ENCODE peak calls at places on chromosomes 12 and 14, in ten cellular contexts. G is ovary, K is stomach, L is A549, E is HepG2, J is heart left ventricle, P is breast epithelium, C is transverse colon, F is gastrocnemius medialis, Z is uterus. Q is an unnamed sample.

GRCh38 chr12:130707571-130707891 is 8.6 kb downstream of the RIMBP2 start:
- DNase-seq in G (no peak), K (peak; percentile 13), L (no peak), E (no peak), J (no peak), P (no peak), C (no peak), F (no peak), Z (no peak), Q (no peak)

GRCh38 chr14:65847065-65847847 is 434.7 kb downstream of the FUT8 start:
- DNase-seq in G (no peak), K (no peak), L (no peak), E (no peak), J (no peak), P (no peak), C (peak; percentile 43), F (no peak), Z (no peak), Q (peak; percentile 42)

GRCh38 chr14:47675489-47676300 is at the start of gene MDGA2:
- DNase-seq in G (no peak), K (no peak), L (peak; percentile 27), E (no peak), J (no peak), P (no peak), C (no peak), F (no peak), Z (no peak), Q (no peak)

GRCh38 chr12:114799574-114800487 is 115.9 kb upstream of the TBX3 start:
- DNase-seq in G (peak; percentile 85), K (peak; percentile 92), L (peak; percentile 44), E (peak; percentile 100), J (peak; percentile 91), P (no peak), C (peak; percentile 15), F (peak; percentile 21), Z (no peak), Q (peak; percentile 99)

GRCh38 chr12:59651230-59651920 is 55.5 kb downstream of the SLC16A7 start:
- DNase-seq in G (no peak), K (no peak), L (peak; percentile 14), E (peak; percentile 9), J (no peak), P (no peak), C (no peak), F (no peak), Z (no peak), Q (peak; percentile 42)

GRCh38 chr12:131836193-131836592 is 8.0 kb downstream of the MMP17 start:
- DNase-seq in G (no peak), K (no peak), L (no peak), E (no peak), J (no peak), P (no peak), C (no peak), F (no peak), Z (no peak), Q (no peak)

GRCh38 chr12:38350342-38351181 is 34.0 kb downstream of the ALG10B start:
- DNase-seq in G (no peak), K (no peak), L (no peak), E (no peak), J (no peak), P (no peak), C (no peak), F (no peak), Z (no peak), Q (no peak)

GRCh38 chr12:78961171-78961570 is 96.6 kb downstream of the SYT1 start:
- DNase-seq in G (no peak), K (no peak), L (no peak), E (no peak), J (no peak), P (no peak), C (no peak), F (no peak), Z (no peak), Q (no peak)

GRCh38 chr12:34334538-34334937 is 312.2 kb downstream of the ALG10 start:
- DNase-seq in G (no peak), K (no peak), L (no peak), E (no peak), J (no peak), P (no peak), C (no peak), F (no peak), Z (no peak), Q (no peak)

GRCh38 chr12:34335819-34336262 is 313.5 kb downstream of the ALG10 start:
- DNase-seq in G (no peak), K (no peak), L (peak; percentile 85), E (no peak), J (no peak), P (no peak), C (no peak), F (no peak), Z (no peak), Q (no peak)

GRCh38 chr12:34333337-34333736 is 311.0 kb downstream of the ALG10 start:
- DNase-seq in G (no peak), K (no peak), L (no peak), E (no peak), J (no peak), P (no peak), C (no peak), F (no peak), Z (no peak), Q (no peak)

GRCh38 chr12:34336619-34337465 is 314.5 kb downstream of the ALG10 start:
- DNase-seq in G (no peak), K (no peak), L (peak; percentile 55), E (no peak), J (no peak), P (no peak), C (no peak), F (no peak), Z (no peak), Q (no peak)

DNA sequence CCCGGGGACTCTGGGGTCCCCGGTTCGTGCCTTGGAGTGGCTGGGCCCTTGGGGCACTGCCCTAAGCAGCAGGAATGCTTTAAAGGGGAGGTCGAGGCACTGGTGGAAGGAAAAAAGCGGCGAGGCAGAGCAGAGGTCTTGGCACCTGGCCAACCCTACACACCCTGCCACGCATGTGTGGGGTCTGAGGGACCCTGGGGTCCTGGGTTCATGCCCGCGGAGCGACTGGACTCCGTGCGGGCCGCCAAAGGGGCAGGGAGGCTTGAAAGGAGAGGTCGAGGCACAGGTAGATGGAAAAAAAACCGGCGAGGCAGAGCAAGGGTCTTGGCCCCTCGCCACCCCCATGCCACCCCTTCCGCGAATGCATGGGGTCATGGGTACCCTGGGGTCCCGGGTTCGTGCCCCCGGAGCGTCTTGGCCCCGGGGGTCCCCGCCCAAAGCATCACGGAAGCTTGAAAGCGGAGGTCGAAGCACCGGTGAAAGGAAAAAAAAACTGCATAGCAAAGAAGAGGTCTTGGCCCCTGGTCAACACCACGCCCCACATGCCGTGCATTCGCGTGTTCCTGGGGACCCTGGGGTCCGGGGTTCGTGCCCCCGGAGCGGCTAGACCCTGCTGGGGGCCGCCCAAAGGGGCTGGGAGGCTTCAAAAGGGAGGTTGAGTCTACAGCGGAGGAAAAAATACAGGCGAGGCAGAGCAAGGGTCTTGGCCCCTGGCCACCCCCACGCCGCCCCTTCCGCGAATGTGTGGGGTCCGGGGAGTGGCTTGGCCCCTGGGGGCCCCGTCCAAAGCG is 312.9 kb downstream of the ALG10 start:
- DNase-seq in G (no peak), K (no peak), L (no peak), E (no peak), J (no peak), P (no peak), C (no peak), F (no peak), Z (no peak), Q (no peak)
- H3K9me3 ChIP-seq in G (peaks cover 2% of the 10 kb centered on the region), K (peaks cover 89% of the 10 kb centered on the region), L (no peaks in the 10 kb centered on the region), E (no peaks in the 10 kb centered on the region), J (no peaks in the 10 kb centered on the region), P (peaks cover 83% of the 10 kb centered on the region), C (peaks cover 16% of the 10 kb centered on the region), F (no peaks in the 10 kb centered on the region), Z (no peaks in the 10 kb centered on the region), Q (no peaks in the 10 kb centered on the region)

DNA sequence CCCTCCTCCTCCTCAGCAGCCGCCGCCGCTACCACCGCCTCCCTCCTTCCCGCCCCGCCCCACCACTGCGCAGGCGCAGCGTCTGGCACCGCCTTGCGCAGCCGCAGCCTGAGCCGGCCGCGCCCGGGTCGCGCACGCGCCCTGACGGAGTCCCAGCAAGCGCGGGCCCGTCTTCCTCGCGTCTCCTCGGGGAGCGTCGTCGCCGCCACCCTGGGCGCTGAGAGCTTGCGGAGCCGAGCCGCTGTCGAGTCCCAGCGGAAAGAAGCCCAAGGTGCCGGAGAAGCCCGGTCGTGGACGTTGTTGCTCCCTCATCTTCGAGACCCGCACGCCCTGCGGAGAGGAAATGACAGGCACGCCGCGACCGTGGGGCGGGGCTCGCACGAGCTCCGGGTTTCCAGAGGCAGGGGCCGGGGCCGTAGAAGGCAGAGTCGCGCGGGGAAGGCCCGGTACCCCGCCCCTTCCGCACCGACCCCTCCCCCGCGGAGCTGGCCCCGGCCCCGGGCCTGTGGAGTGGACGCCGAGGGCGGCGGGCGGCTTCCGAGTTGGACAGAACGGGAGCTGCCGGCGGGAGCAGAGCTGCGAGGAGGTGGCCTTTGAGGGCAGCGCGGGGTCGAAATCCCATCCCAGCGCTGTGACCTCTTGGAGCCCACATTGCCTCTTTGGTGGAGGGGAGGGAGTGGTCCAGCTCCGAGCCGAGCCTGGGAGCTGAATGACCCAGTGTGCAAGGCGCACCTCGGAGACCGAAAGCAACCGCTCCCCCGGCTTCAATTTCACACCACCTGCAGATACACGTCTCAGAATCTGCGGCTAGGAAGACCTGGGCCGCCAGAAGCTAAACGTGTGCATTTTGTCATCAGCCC is 469 bp upstream of the RAB35 start:
- DNase-seq in G (peak; percentile 96), K (peak; percentile 95), L (peak; percentile 96), E (peak; percentile 86), J (peak; percentile 96), P (peak; percentile 90), C (peak; percentile 97), F (peak; percentile 92), Z (peak; percentile 96), Q (peak; percentile 96)
- TF ChIP-seq POLR2A in G (peak; percentile 84), K (no peak), L (peak; percentile 90), E (peak; percentile 93), J (peak; percentile 12), P (no peak), C (peak; percentile 80), F (peak; percentile 93), Z (peak; percentile 66), Q (peak; percentile 58)

GRCh38 chr12:3753549-3754284 is 808 bp upstream of the CRACR2A start:
- DNase-seq in G (peak; percentile 48), K (no peak), L (no peak), E (no peak), J (peak; percentile 55), P (no peak), C (no peak), F (peak; percentile 40), Z (peak; percentile 35), Q (no peak)
- H3K4me3 ChIP-seq in G (peak overlapping the region; percentile 36), K (peak overlapping the region; percentile 54), L (peak overlapping the region; percentile 41), E (no peak overlapping the region), J (no peak overlapping the region), P (peak overlapping the region; percentile 59), C (peak overlapping the region; percentile 50), F (peak overlapping the region; percentile 49), Z (peak overlapping the region; percentile 41), Q (no peak overlapping the region)

GRCh38 chr14:68590233-68590535 is 202.7 kb downstream of the ZFP36L1 start:
- DNase-seq in G (no peak), K (no peak), L (no peak), E (no peak), J (no peak), P (no peak), C (no peak), F (no peak), Z (no peak), Q (no peak)

GRCh38 chr14:68593806-68594536 is 198.9 kb downstream of the ZFP36L1 start:
- DNase-seq in G (no peak), K (no peak), L (peak; percentile 59), E (peak; percentile 46), J (no peak), P (no peak), C (no peak), F (peak; percentile 12), Z (peak; percentile 59), Q (no peak)

GRCh38 chr14:68592948-68593347 is 199.9 kb downstream of the ZFP36L1 start:
- DNase-seq in G (no peak), K (no peak), L (no peak), E (no peak), J (no peak), P (no peak), C (no peak), F (peak; percentile 3), Z (no peak), Q (no peak)

GRCh38 chr14:68589447-68590232 is 203.2 kb downstream of the ZFP36L1 start:
- DNase-seq in G (peak; percentile 81), K (no peak), L (no peak), E (no peak), J (peak; percentile 65), P (no peak), C (peak; percentile 42), F (peak; percentile 41), Z (peak; percentile 84), Q (no peak)

GRCh38 chr14:68591786-68592185 is 201.1 kb downstream of the ZFP36L1 start:
- DNase-seq in G (no peak), K (no peak), L (no peak), E (no peak), J (no peak), P (no peak), C (no peak), F (peak; percentile 3), Z (no peak), Q (no peak)
- H3K9me3 ChIP-seq in G (no peaks in the 10 kb centered on the region), K (no peaks in the 10 kb centered on the region), L (no peaks in the 10 kb centered on the region), E (no peaks in the 10 kb centered on the region), J (no peaks in the 10 kb centered on the region), P (no peaks in the 10 kb centered on the region), C (no peaks in the 10 kb centered on the region), F (no peaks in the 10 kb centered on the region), Z (no peaks in the 10 kb centered on the region), Q (no peaks in the 10 kb centered on the region)